ENCODE peak calls at places on chromosomes 12 and 14, in seven cellular contexts. U is transverse colon, I is ovary, L is suprapubic skin, O is HepG2, Y is SK-N-SH, J is tibial nerve. G is an unnamed sample.

GRCh38 chr14:39097159-39097558 is 5.9 kb downstream of the SEC23A start:
- DNase-seq in U (no peak), I (no peak), L (no peak), O (peak), Y (no peak), J (no peak), G (no peak)

GRCh38 chr12:118237053-118237665 is 101.2 kb downstream of the PEBP1 start:
- DNase-seq in U (no peak), I (no peak), L (no peak), O (no peak), Y (no peak), J (no peak), G (no peak)

GRCh38 chr12:16331998-16332397 is 15.4 kb upstream of the MGST1 start:
- DNase-seq in U (no peak), I (no peak), L (no peak), O (no peak), Y (no peak), J (no peak), G (no peak)

GRCh38 chr12:27424631-27425230 is 21.8 kb upstream of the SMCO2 start:
- DNase-seq in U (no peak), I (peak), L (no peak), O (peak), Y (peak), J (no peak), G (no peak)

GRCh38 chr14:91918159-91918883 is 29.2 kb downstream of the FBLN5 start:
- DNase-seq in U (no peak), I (peak), L (no peak), O (no peak), Y (no peak), J (no peak), G (peak)

GRCh38 chr12:51320695-51321320 is 3.2 kb downstream of the BIN2 start:
- DNase-seq in U (peak), I (no peak), L (no peak), O (no peak), Y (peak), J (no peak), G (no peak)

GRCh38 chr12:126616441-126616840 is 1551.2 kb downstream of the AACS start:
- DNase-seq in U (no peak), I (no peak), L (no peak), O (no peak), Y (no peak), J (no peak), G (no peak)

GRCh38 chr14:19800282-19801117 is 3.1 kb upstream of the OR4N2 start:
- DNase-seq in U (no peak), I (no peak), L (no peak), O (no peak), Y (no peak), J (no peak), G (no peak)

GRCh38 chr12:40331886-40332285 is 107.1 kb downstream of the LRRK2 start:
- DNase-seq in U (no peak), I (no peak), L (no peak), O (no peak), Y (no peak), J (no peak), G (no peak)

GRCh38 chr12:126617312-126617711 is 1552.1 kb downstream of the AACS start:
- DNase-seq in U (no peak), I (no peak), L (no peak), O (no peak), Y (peak), J (no peak), G (no peak)

GRCh38 chr14:89384023-89384422 is 33.0 kb downstream of the FOXN3 start:
- DNase-seq in U (peak), I (no peak), L (no peak), O (no peak), Y (no peak), J (no peak), G (peak)

GRCh38 chr12:58269476-58269875 is 328.1 kb downstream of the ATP23 start:
- DNase-seq in U (no peak), I (no peak), L (no peak), O (no peak), Y (no peak), J (no peak), G (no peak)

GRCh38 chr14:69818760-69819191 is 21.7 kb upstream of the SLC10A1 start:
- DNase-seq in U (peak), I (peak), L (no peak), O (peak), Y (peak), J (peak), G (no peak)

GRCh38 chr14:101927859-101928258 is 36.5 kb upstream of the DYNC1H1 start:
- DNase-seq in U (peak), I (peak), L (peak), O (no peak), Y (peak), J (peak), G (peak)

GRCh38 chr12:102483466-102483865 is 3.1 kb upstream of the IGF1 start:
- DNase-seq in U (no peak), I (no peak), L (no peak), O (no peak), Y (no peak), J (no peak), G (no peak)

GRCh38 chr14:24848427-24848826 is 201.5 kb downstream of the STXBP6 start:
- DNase-seq in U (no peak), I (no peak), L (no peak), O (no peak), Y (no peak), J (no peak), G (no peak)

GRCh38 chr12:47558625-47559345 is 147.0 kb downstream of the RPAP3 start:
- DNase-seq in U (no peak), I (no peak), L (no peak), O (no peak), Y (no peak), J (no peak), G (no peak)

GRCh38 chr12:62776575-62776974 is 158.4 kb downstream of the PPM1H start:
- DNase-seq in U (peak), I (no peak), L (no peak), O (no peak), Y (no peak), J (no peak), G (no peak)

GRCh38 chr12:109951751-109952150 is 44.4 kb downstream of the GIT2 start:
- DNase-seq in U (no peak), I (peak), L (no peak), O (no peak), Y (no peak), J (no peak), G (peak)

GRCh38 chr12:95335948-95336347 is 118.3 kb downstream of the VEZT start:
- DNase-seq in U (no peak), I (no peak), L (no peak), O (peak), Y (no peak), J (no peak), G (no peak)

GRCh38 chr12:80707830-80708534 is 548 bp downstream of the MYF6 start:
- DNase-seq in U (no peak), I (no peak), L (no peak), O (no peak), Y (no peak), J (no peak), G (peak)

GRCh38 chr12:32273063-32273521 is 126.3 kb upstream of the FGD4 start:
- DNase-seq in U (no peak), I (no peak), L (no peak), O (no peak), Y (no peak), J (no peak), G (no peak)

GRCh38 chr14:51666070-51666469 is 14.4 kb downstream of the FRMD6 start:
- DNase-seq in U (no peak), I (no peak), L (no peak), O (no peak), Y (no peak), J (no peak), G (no peak)

GRCh38 chr12:39122562-39123204 is 217.3 kb upstream of the CPNE8 start:
- DNase-seq in U (no peak), I (no peak), L (no peak), O (no peak), Y (no peak), J (no peak), G (no peak)

GRCh38 chr12:75889214-75889613 is 142.4 kb downstream of the PHLDA1 start:
- DNase-seq in U (no peak), I (no peak), L (no peak), O (no peak), Y (no peak), J (no peak), G (no peak)

GRCh38 chr14:94322648-94323570 is at the start of gene SERPINA6:
- DNase-seq in U (no peak), I (peak), L (no peak), O (peak), Y (peak), J (no peak), G (no peak)

GRCh38 chr14:77043984-77044485 is 15.5 kb upstream of the IRF2BPL start:
- DNase-seq in U (no peak), I (no peak), L (no peak), O (no peak), Y (no peak), J (no peak), G (peak)

GRCh38 chr12:10722502-10722904 is 620 bp downstream of the YBX3 start:
- DNase-seq in U (peak), I (peak), L (no peak), O (peak), Y (peak), J (no peak), G (peak)

GRCh38 chr12:113422030-113422900 is at the start of gene SDSL:
- DNase-seq in U (peak), I (peak), L (peak), O (peak), Y (peak), J (peak), G (peak)
- TF ChIP-seq EP300 in U (no peak), I (no peak), L (no peak), O (no peak), Y (no peak), J (peak), G (peak)

GRCh38 chr12:17511369-17511768 is 578.6 kb downstream of the RERGL start:
- DNase-seq in U (no peak), I (no peak), L (no peak), O (no peak), Y (no peak), J (no peak), G (no peak)
- H3K4me3 ChIP-seq in U (no peak), I (no peak), L (no peak), O (no peak), Y (no peak), J (no peak), G (no peak)

DNA sequence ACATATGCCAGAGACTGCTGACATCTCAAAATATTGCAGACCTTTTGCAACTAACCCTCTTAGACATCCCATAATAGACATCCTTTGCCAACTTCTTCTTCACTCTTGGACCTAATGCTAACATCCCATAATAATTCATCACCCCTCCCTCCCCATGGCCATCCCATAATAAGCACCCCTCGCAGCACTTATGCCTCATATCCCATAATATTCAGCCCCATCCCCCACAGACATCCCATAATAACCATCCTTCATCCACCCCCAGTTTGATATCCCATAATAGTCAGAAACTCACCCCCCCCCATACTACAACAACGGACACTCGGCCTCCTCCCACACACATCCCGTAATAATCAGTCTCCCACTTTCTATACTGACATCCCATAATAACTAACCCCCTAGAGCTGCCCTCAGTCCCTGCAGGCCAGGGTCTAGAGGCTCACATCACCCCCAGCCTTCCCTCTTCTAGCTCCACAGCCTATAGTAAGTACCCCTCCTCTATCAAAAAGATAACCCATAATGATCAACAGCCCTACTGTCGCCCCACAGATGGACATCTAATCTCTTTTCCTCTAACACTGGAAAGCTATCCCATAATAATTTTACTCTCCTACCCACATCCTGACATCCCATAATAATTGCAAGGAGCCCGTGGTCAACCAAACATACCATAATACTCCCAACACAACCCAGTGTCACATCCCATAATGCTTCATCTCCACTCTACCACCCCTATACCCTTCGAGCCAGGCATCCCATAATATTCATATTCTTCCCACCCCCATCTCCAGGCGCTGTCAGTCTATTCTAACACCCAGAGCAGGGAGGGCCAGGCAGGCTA is 792 bp upstream of the CHD4 start:
- DNase-seq in U (peak), I (peak), L (no peak), O (peak), Y (peak), J (peak), G (peak)
- TF ChIP-seq EP300 in U (no peak), I (no peak), L (no peak), O (no peak), Y (no peak), J (no peak), G (no peak)

GRCh38 chr12:120538281-120539156 is 4.4 kb downstream of the RNF10 start:
- DNase-seq in U (peak), I (no peak), L (no peak), O (peak), Y (peak), J (no peak), G (peak)
- H3K4me3 ChIP-seq in U (no peak), I (no peak), L (peak), O (peak), Y (peak), J (peak), G (no peak)

G was measured in sigmoid colon.